ENCODE peak calls at places on chromosomes 13 and 19, in four cellular contexts. V, U, P and H are unnamed samples.

GRCh38 chr19:4455742-4456565 is 1.6 kb downstream of the UBXN6 start:
- DNase-seq in V (peak; percentile 92), U (no peak), P (no peak), H (no peak)

GRCh38 chr19:16821081-16821480 is 8.1 kb upstream of the SIN3B start:
- DNase-seq in V (no peak), U (no peak), P (no peak), H (no peak)

GRCh38 chr13:42107006-42107405 is 58.6 kb downstream of the DGKH start:
- DNase-seq in V (no peak), U (no peak), P (no peak), H (no peak)

GRCh38 chr19:45496349-45496953 is 396 bp downstream of the RTN2 start:
- DNase-seq in V (peak; percentile 62), U (peak; percentile 26), P (no peak), H (peak; percentile 38)

GRCh38 chr19:48332662-48333466 is 7.5 kb downstream of the EMP3 start:
- DNase-seq in V (peak; percentile 96), U (peak; percentile 98), P (peak; percentile 87), H (peak; percentile 94)

GRCh38 chr19:23440791-23441190 is 45.5 kb upstream of the ZNF91 start:
- DNase-seq in V (peak; percentile 6), U (no peak), P (no peak), H (no peak)

GRCh38 chr19:679418-680286 is 3.5 kb downstream of the FSTL3 start:
- DNase-seq in V (peak; percentile 90), U (no peak), P (peak; percentile 58), H (peak; percentile 32)

GRCh38 chr13:109859216-109859835 is 72.9 kb upstream of the IRS2 start:
- DNase-seq in V (no peak), U (no peak), P (no peak), H (no peak)

GRCh38 chr19:49378501-49378900 is 9.5 kb upstream of the KASH5 start:
- DNase-seq in V (no peak), U (no peak), P (no peak), H (no peak)

GRCh38 chr19:18660939-18661338 is 22.5 kb upstream of the CRTC1 start:
- DNase-seq in V (no peak), U (no peak), P (no peak), H (no peak)
- H3K27ac ChIP-seq in V (no peak overlapping the region), U (no peak overlapping the region), P (peak overlapping the region; percentile 96), H (no peak overlapping the region)

DNA sequence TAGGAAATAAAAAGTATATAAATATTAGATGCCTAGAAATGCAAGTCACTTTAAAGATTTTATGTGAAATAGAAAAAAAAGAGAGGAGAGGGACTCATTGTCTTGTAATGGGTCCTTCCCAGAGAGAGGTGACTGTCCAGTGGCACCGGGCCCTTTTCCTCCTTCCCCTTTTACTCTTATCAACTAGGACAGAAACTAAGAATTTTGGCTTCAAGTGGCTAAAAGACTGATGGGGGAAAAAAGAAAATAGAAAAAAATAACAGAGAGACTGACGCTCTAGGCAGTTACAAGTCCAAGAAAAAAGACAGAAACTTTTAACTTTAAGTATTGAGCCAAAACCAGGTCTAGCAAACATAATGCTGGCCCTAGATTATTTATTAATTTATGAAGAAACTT is 5.9 kb downstream of the FPR3 start:
- DNase-seq in V (no peak), U (no peak), P (no peak), H (no peak)
- H3K27ac ChIP-seq in V (no peak overlapping the region), U (no peak overlapping the region), P (no peak overlapping the region), H (peak overlapping the region; percentile 80)

DNA sequence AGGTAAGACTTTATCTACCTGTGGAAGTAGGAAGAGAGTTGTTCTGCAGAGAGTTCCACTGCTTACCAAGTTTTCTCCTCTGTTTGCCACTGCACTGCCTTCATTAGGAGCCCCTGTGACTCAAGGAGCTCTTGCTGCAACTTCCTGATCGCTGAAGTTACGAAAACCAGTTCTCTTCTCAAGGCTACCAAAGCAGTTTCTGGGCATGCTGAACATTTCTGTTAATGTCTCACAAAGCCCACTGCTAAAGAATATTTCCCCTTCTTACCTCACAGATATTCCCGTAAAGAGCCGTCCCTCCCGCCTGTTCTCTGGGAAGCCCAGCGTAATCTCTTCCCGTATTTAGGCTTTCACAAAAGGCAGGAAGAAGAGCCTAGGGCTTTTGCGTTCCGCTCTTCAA is 82.6 kb upstream of the OXGR1 start:
- DNase-seq in V (no peak), U (no peak), P (peak; percentile 37), H (no peak)
- H3K27ac ChIP-seq in V (no peak overlapping the region), U (no peak overlapping the region), P (no peak overlapping the region), H (no peak overlapping the region)

DNA sequence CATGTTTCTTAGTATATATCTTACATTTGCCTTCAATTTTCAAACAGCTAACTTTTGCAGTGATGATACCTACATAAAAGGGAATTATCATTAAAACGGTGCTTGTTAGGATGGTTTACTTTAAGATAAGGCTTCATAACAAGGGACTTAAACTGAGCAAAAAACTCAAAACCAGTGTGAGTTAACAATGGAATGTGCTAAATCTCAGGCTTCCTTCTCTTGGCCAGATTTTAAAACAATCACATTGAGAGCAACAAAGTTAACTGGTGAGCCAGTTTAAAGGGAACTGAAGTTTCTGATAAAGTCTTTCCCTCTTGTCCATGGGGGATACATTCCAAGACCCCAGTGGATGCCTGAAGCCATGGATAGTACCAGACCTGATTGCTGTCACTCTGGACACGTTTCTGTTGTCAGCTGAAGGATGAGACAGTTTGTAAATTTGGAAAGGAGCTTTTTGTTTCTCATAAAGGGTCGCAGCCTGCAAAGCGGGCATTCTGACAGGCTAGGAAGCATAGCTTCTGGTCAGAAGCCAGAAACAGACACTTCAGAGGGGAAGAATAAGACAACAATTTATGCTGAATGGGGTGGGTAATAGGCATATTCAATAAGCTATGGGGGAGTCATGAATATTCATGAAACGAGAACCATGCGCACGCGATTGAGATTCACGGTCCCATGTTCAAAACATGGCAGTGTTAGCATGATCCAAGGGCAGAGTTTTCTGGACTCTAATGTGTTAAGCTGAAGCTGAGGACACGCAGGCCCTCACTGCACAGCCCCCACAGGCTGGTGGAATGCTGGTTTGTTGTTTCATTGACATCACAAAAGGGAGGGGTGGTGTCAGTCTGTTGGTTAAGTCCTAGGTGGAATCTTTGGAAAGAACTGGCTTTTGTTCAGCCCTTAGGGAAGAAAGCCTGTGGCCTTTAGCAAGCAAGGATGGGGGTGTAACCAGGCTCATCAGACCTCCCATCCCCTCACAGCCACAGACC is 150.6 kb upstream of the RNF113B start:
- DNase-seq in V (peak; percentile 62), U (no peak), P (no peak), H (no peak)
- H3K27ac ChIP-seq in V (peak overlapping the region; percentile 9), U (no peak overlapping the region), P (no peak overlapping the region), H (no peak overlapping the region)